ENCODE peak calls at places on chromosomes 12 and 14, in five cellular contexts. G, E, V, W and J are unnamed samples.

GRCh38 chr12:31339831-31340622 is 14.1 kb upstream of the SINHCAF start:
- DNase-seq in G (no peak), E (no peak), W (peak; percentile 83), V (peak; percentile 77), J (no peak)

GRCh38 chr12:72699362-72699761 is 427.2 kb downstream of the TRHDE start:
- DNase-seq in V (no peak), E (no peak), G (no peak), W (no peak), J (no peak)

GRCh38 chr14:46999661-47000060 is 348.1 kb upstream of the RPL10L start:
- DNase-seq in V (no peak), E (no peak), G (no peak), W (no peak), J (no peak)

GRCh38 chr14:37320106-37320505 is 122.4 kb downstream of the MIPOL1 start:
- DNase-seq in G (no peak), V (no peak), E (no peak), W (no peak), J (no peak)

GRCh38 chr14:61780125-61780524 is 17.9 kb downstream of the SNAPC1 start:
- DNase-seq in G (no peak), E (no peak), V (no peak), W (no peak), J (no peak)

GRCh38 chr14:84375235-84375634 is 1154.7 kb upstream of the FLRT2 start:
- DNase-seq in V (no peak), W (peak; percentile 5), E (no peak), G (peak; percentile 5), J (no peak)

GRCh38 chr12:28390716-28391452 is 200.6 kb downstream of the CCDC91 start:
- DNase-seq in V (no peak), E (no peak), W (no peak), G (peak; percentile 52), J (no peak)

GRCh38 chr14:70873627-70874026 is 33.6 kb upstream of the PCNX1 start:
- DNase-seq in E (no peak), W (peak; percentile 23), V (no peak), G (no peak), J (no peak)

GRCh38 chr14:74913986-74914573 is 9.0 kb downstream of the RPS6KL1 start:
- DNase-seq in V (peak; percentile 62), G (peak; percentile 77), W (peak; percentile 68), E (peak; percentile 33), J (peak; percentile 81)

GRCh38 chr14:105165134-105165704 is 3.4 kb downstream of the JAG2 start:
- DNase-seq in G (no peak), W (no peak), V (no peak), E (no peak), J (no peak)

GRCh38 chr12:14239935-14240872 is 125.3 kb upstream of the ATF7IP start:
- DNase-seq in G (no peak), V (peak; percentile 74), W (peak; percentile 95), E (no peak), J (peak; percentile 97)

GRCh38 chr14:71324767-71325272 is 417.6 kb downstream of the PCNX1 start:
- DNase-seq in E (no peak), G (peak; percentile 38), W (peak; percentile 81), V (peak; percentile 52), J (peak; percentile 42)

GRCh38 chr12:108430245-108430644 is 84.8 kb upstream of the FICD start:
- DNase-seq in G (peak; percentile 8), W (no peak), E (no peak), V (no peak), J (no peak)

GRCh38 chr14:89349196-89350008 is 67.6 kb downstream of the FOXN3 start:
- DNase-seq in E (peak; percentile 76), W (peak; percentile 88), G (no peak), V (peak; percentile 79), J (peak; percentile 96)

DNA sequence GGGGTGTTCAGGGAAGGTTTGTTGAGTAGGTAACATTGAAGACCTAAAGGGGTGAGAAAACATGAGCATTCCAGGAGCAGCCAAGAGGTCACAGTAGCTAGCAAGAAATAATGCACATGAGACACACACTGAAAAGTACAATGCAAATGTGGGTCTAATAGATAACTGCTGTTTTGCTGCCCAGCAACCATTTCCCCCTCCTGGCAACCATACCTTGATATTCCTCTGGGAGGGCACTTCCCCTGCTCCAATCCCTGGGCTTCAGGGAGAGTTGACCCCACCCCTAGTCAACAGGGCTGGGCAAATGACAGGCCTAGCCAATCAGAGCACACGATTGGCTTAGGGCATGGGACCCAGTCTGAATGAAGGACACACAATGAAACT is 8.5 kb upstream of the ACTN1 start:
- DNase-seq in W (peak; percentile 81), G (no peak), E (peak; percentile 20), V (peak; percentile 79), J (no peak)
- H2BK5ac ChIP-seq in W (no peak overlapping the region), G (peak overlapping the region; percentile 65), E (no peak overlapping the region), V (no peak overlapping the region), J (no peak overlapping the region)

DNA sequence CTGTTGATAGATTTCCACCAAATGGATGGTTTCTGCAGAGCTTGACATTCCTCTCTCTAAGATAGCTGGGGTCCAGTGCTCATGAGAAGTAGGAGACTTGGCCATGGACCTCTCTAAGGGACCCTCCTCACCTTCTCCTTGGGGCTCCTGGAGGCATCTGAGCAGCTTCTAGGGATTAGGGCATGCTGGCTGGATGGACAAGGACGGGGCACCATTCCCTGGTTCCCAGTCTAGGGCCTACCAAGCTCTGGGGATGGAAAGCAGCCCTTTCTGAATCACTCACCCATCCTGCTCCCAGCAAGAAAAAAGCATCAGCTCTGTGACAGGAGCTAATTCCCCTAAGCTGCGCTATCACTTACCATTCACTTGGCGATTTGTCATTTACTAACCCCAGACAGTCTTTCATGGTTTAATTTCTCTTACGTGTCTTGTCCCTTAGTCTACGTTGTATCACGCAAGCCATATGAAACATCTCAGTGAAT is 39.5 kb downstream of the VWF start:
- DNase-seq in W (no peak), E (no peak), G (no peak), V (no peak), J (no peak)
- H2BK5ac ChIP-seq in W (peak overlapping the region; percentile 36), E (no peak overlapping the region), G (no peak overlapping the region), V (peak overlapping the region; percentile 57), J (peak overlapping the region; percentile 99)

GRCh38 chr12:64639466-64639865 is 29.2 kb downstream of the RASSF3 start:
- DNase-seq in G (no peak), E (no peak), V (no peak), W (no peak), J (no peak)
- H2BK5ac ChIP-seq in G (no peak overlapping the region), E (no peak overlapping the region), V (no peak overlapping the region), W (no peak overlapping the region), J (no peak overlapping the region)

GRCh38 chr12:103802586-103802886 is 38.5 kb downstream of the NT5DC3 start:
- DNase-seq in V (no peak), W (no peak), E (no peak), G (no peak), J (no peak)
- H2BK5ac ChIP-seq in V (no peak overlapping the region), W (no peak overlapping the region), E (no peak overlapping the region), G (peak overlapping the region; percentile 39), J (no peak overlapping the region)

DNA sequence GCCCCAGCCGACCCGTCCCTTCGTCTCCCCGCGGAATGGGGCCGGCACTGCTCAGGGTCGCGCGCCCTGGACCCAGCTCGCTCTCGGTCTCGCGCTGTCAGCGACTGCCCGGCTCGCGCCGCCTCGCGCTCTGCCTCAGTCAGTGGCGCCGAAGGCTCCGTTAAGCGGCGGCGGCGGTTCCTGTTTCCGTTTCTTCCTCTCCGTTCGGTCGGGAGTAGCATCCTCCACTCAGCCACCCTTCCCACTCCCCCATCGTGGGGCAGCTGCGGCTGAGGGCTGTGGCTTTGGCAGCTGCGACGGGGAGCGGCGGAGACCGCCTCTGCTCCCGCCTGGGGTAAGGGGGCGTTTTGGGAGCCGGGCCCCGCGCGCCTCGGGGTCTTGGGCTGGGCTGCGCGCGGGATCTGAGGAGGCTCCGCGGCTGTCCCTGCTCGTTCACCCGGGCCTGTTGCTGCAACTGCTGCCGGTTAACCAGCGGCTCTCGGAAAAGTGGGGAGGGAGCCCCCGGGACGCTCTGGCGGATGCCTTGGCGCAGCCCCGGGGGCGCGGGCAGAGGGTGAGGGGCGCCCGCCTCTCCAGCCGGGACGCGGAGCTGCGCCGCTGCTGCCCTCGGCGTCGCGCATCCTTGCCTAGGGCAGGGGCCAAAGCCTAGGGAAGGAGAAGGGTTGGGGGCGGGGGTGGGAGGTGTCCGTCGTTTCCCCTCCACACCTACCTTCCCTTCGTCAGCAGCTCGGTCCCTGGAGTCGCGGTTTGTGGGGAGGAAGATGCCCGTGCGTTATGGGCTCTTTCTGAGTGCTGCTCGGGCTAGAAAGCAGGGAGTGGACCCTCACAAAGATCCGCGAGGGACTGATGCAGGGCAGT is 580 bp downstream of the FUT8 start:
- DNase-seq in E (peak; percentile 51), V (peak; percentile 62), W (peak; percentile 75), G (peak; percentile 73), J (peak; percentile 74)
- H2BK5ac ChIP-seq in E (peak overlapping the region; percentile 99), V (no peak overlapping the region), W (no peak overlapping the region), G (peak overlapping the region; percentile 63), J (peak overlapping the region; percentile 99)

DNA sequence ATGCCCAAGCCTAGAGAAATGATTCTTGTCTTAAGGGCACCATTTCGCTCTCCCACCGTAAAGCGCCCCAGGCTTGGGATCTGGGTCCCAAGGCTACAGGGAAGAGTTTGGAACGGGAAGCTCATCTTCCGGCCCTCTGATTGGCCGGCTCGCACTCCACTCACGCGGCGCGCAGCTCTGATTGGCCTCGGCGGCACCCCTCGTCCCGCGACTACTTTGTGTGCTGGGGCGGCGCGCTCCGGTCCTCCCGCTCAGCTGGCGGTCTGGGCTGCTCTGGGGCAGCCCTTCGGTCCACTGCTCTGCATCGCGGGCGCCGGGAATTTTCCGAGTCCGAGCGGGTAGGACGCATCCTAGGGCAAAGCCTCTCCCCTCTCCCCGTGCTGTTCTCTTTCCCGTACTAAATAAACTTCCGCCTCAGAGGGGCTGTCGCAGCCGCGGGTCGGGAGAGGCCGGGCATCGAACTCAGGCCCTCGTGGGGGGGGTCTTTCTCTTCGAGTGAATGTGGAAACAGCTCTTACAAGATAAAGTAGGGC is 808 bp upstream of the FUT8 start:
- DNase-seq in V (peak; percentile 94), G (peak; percentile 91), E (peak; percentile 88), W (peak; percentile 96), J (peak; percentile 94)
- H2BK5ac ChIP-seq in V (no peak overlapping the region), G (peak overlapping the region; percentile 61), E (peak overlapping the region; percentile 99), W (peak overlapping the region; percentile 46), J (peak overlapping the region; percentile 73)